ENCODE peak calls at places on chromosomes 13 and 19, in nine cellular contexts. A, Y, T, F, W, Z, U, L and P are unnamed samples.

GRCh38 chr19:53388168-53388567 is 6.8 kb upstream of the ZNF765 start:
- DNase-seq in Z (no peak), A (no peak), F (no peak), W (no peak), L (no peak), T (peak), U (peak), Y (no peak), P (no peak)

GRCh38 chr13:32887617-32888016 is 128.6 kb upstream of the KL start:
- DNase-seq in U (no peak), F (no peak), W (no peak), T (no peak), A (no peak), Y (no peak), L (no peak), Z (no peak), P (no peak)

GRCh38 chr13:27959976-27960361 is 9.1 kb downstream of the CDX2 start:
- DNase-seq in W (no peak), A (no peak), F (no peak), U (no peak), T (no peak), L (no peak), Y (no peak), Z (no peak), P (no peak)

GRCh38 chr19:50580970-50581636 is 12.9 kb upstream of the LRRC4B start:
- DNase-seq in Z (no peak), T (no peak), L (no peak), F (no peak), Y (no peak), A (no peak), W (no peak), U (no peak), P (no peak)

GRCh38 chr13:45473627-45474026 is 8.9 kb downstream of the COG3 start:
- DNase-seq in Y (no peak), A (no peak), L (no peak), F (no peak), Z (no peak), U (peak), T (no peak), W (no peak), P (no peak)

GRCh38 chr13:111380431-111380830 is 60.0 kb downstream of the TEX29 start:
- DNase-seq in W (no peak), A (no peak), T (no peak), U (no peak), Z (no peak), F (no peak), L (no peak), Y (no peak), P (no peak)

GRCh38 chr13:45238945-45239795 is 38.3 kb upstream of the KCTD4 start:
- DNase-seq in W (no peak), A (no peak), T (peak), U (peak), Y (no peak), F (no peak), L (no peak), Z (no peak), P (no peak)

GRCh38 chr13:41017153-41017552 is 2.0 kb downstream of the ELF1 start:
- DNase-seq in U (no peak), Z (no peak), T (no peak), W (no peak), Y (no peak), A (no peak), F (no peak), L (no peak), P (no peak)

GRCh38 chr19:2983351-2984195 is 6.2 kb downstream of the TLE6 start:
- DNase-seq in Y (peak), F (peak), W (peak), A (peak), L (no peak), Z (no peak), U (no peak), T (peak), P (peak)

GRCh38 chr19:2415281-2415972 is 12.0 kb downstream of the TIMM13 start:
- DNase-seq in A (no peak), Z (no peak), Y (no peak), W (no peak), L (no peak), T (no peak), F (no peak), U (no peak), P (no peak)

GRCh38 chr13:114311908-114312307 is 2.4 kb upstream of the CHAMP1 start:
- DNase-seq in Y (no peak), T (no peak), L (no peak), F (no peak), W (no peak), Z (no peak), A (no peak), U (no peak), P (no peak)

GRCh38 chr19:14473073-14473790 is 1.9 kb downstream of the PTGER1 start:
- DNase-seq in Y (no peak), F (no peak), T (no peak), A (no peak), L (no peak), Z (no peak), U (no peak), W (no peak), P (no peak)

GRCh38 chr19:40225440-40226305 is 816 bp downstream of the CCNP start:
- DNase-seq in F (no peak), W (no peak), L (no peak), Y (no peak), U (peak), T (no peak), A (no peak), Z (no peak), P (no peak)

GRCh38 chr13:41332829-41333228 is 21.8 kb downstream of the NAA16 start:
- DNase-seq in L (no peak), T (no peak), Y (no peak), Z (no peak), W (no peak), U (no peak), F (no peak), A (no peak), P (no peak)

GRCh38 chr19:10069046-10069445 is 17.1 kb upstream of the SHFL start:
- DNase-seq in F (no peak), Z (no peak), U (no peak), T (no peak), L (no peak), Y (no peak), W (no peak), A (no peak), P (no peak)

GRCh38 chr19:3665681-3666544 is 34.4 kb downstream of the PIP5K1C start:
- DNase-seq in A (peak), Z (peak), W (peak), Y (no peak), U (no peak), T (no peak), F (peak), L (peak), P (peak)

GRCh38 chr13:41457589-41458186 is 338 bp downstream of the RGCC start:
- DNase-seq in F (peak), T (no peak), U (no peak), W (peak), Z (no peak), A (no peak), Y (no peak), L (peak), P (no peak)

GRCh38 chr13:83878691-83879410 is 3.4 kb downstream of the SLITRK1 start:
- DNase-seq in U (no peak), Z (no peak), W (no peak), T (no peak), F (no peak), A (no peak), Y (no peak), L (no peak), P (no peak)

GRCh38 chr19:15264061-15264932 is 32.0 kb upstream of the EPHX3 start:
- DNase-seq in A (peak), T (peak), L (peak), F (peak), Y (no peak), U (peak), Z (no peak), W (peak), P (peak)

GRCh38 chr13:109288151-109288709 is 498.2 kb downstream of the IRS2 start:
- DNase-seq in U (no peak), F (no peak), Z (no peak), A (no peak), Y (no peak), T (peak), L (no peak), W (no peak), P (no peak)
- TF ChIP-seq CTCF in U (no peak), F (no peak), Z (no peak), A (no peak), Y (no peak), T (no peak), L (no peak), W (no peak), P (no peak)

GRCh38 chr19:48836089-48837017 is at the start of gene HSD17B14:
- DNase-seq in L (no peak), U (peak), Y (no peak), T (peak), A (peak), F (no peak), W (no peak), Z (no peak), P (peak)
- TF ChIP-seq CTCF in L (no peak), U (no peak), Y (no peak), T (no peak), A (peak), F (peak), W (no peak), Z (peak), P (peak)

GRCh38 chr19:45935267-45935666 is 20.7 kb upstream of the NANOS2 start:
- DNase-seq in A (no peak), F (no peak), Y (no peak), Z (no peak), W (no peak), U (no peak), T (no peak), L (no peak), P (no peak)
- TF ChIP-seq CTCF in A (no peak), F (no peak), Y (no peak), Z (no peak), W (no peak), U (no peak), T (no peak), L (no peak), P (no peak)

GRCh38 chr19:45973564-45974338 is at the start of gene NOVA2:
- DNase-seq in A (peak), Z (no peak), W (no peak), F (peak), Y (no peak), L (peak), U (peak), T (peak), P (peak)

GRCh38 chr19:45969676-45970075 is 4.0 kb downstream of the NOVA2 start:
- DNase-seq in W (no peak), Y (no peak), A (no peak), L (no peak), U (no peak), F (no peak), T (no peak), Z (no peak), P (no peak)

GRCh38 chr19:45971260-45971902 is 2.3 kb downstream of the NOVA2 start:
- DNase-seq in Z (no peak), L (no peak), Y (no peak), A (peak), T (no peak), W (no peak), U (no peak), F (no peak), P (no peak)

GRCh38 chr19:45972944-45973525 is 630 bp downstream of the NOVA2 start:
- DNase-seq in L (no peak), A (no peak), Y (no peak), T (no peak), U (no peak), Z (no peak), W (no peak), F (no peak), P (no peak)

GRCh38 chr19:45972081-45972943 is 1.4 kb downstream of the NOVA2 start:
- DNase-seq in Z (no peak), F (no peak), W (no peak), U (no peak), T (peak), L (no peak), A (no peak), Y (no peak), P (peak)
- TF ChIP-seq CTCF in Z (no peak), F (no peak), W (no peak), U (no peak), T (no peak), L (no peak), A (no peak), Y (no peak), P (no peak)

DNA sequence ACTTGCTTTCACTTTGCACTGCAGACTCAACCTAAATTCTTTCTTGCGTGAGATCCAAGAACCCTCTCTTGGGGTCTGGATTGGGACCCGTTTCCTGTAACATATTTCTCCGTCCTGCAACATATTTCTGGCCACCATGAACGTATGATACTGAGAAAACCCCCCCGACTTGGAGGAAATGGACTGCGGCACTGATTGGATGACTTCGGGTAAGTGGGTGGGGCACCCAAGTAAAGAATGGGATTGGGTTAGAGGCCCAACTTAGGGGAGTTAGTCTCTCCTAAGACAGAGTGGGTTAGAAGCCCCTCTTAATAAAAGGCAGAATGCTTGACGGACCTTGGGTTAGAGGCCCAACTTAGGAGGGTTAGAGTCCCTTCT is 690.4 kb downstream of the UQCRFS1 start:
- DNase-seq in Z (no peak), L (no peak), Y (no peak), F (no peak), W (no peak), A (no peak), U (no peak), T (no peak), P (no peak)
- TF ChIP-seq CTCF in Z (no peak), L (no peak), Y (no peak), F (no peak), W (no peak), A (no peak), U (no peak), T (no peak), P (no peak)

GRCh38 chr19:30877591-30878230 is 471.5 kb downstream of the TSHZ3 start:
- DNase-seq in A (no peak), Z (no peak), L (peak), U (no peak), F (no peak), W (no peak), T (no peak), Y (no peak), P (peak)
- TF ChIP-seq CTCF in A (no peak), Z (no peak), L (no peak), U (no peak), F (no peak), W (no peak), T (no peak), Y (no peak), P (no peak)

GRCh38 chr13:97653741-97654140 is 219.8 kb downstream of the RAP2A start:
- DNase-seq in F (no peak), U (no peak), W (no peak), T (no peak), Z (no peak), Y (no peak), A (no peak), L (no peak), P (no peak)

GRCh38 chr13:97660488-97661086 is 226.6 kb downstream of the RAP2A start:
- DNase-seq in Y (no peak), A (peak), U (no peak), W (no peak), L (no peak), F (no peak), T (no peak), Z (no peak), P (no peak)

GRCh38 chr13:97658556-97658955 is 224.6 kb downstream of the RAP2A start:
- DNase-seq in L (no peak), Z (no peak), W (no peak), T (no peak), U (no peak), F (no peak), Y (no peak), A (no peak), P (no peak)

DNA sequence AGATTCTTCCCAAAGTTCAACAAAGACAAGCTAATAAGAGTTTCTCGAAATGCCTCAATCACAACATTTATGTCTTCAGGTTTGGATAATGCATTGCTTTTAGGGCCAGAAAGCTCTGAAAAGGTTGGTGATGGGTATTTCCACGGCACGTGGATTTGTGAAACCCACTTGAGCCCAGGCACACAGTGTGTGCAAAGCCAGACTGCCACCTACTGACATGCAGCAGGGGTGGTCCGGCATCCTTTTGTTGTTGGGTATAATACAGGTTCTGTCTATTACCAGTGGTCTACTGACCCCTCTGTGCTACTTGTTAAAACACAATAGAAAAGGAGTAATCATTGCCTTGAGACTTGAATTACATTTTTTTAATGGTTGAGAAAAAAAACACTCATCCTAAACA is 225.6 kb downstream of the RAP2A start:
- DNase-seq in L (no peak), T (peak), Y (no peak), Z (no peak), A (peak), F (no peak), W (no peak), U (no peak), P (no peak)
- TF ChIP-seq CTCF in L (peak), T (peak), Y (peak), Z (peak), A (no peak), F (no peak), W (no peak), U (peak), P (peak)

GRCh38 chr13:35957996-35958395 is 173.2 kb downstream of the DCLK1 start:
- DNase-seq in A (no peak), Y (no peak), Z (no peak), W (no peak), U (no peak), L (no peak), T (no peak), F (no peak), P (no peak)

GRCh38 chr13:35957174-35957867 is 173.9 kb downstream of the DCLK1 start:
- DNase-seq in W (no peak), L (no peak), U (no peak), A (no peak), T (peak), Y (no peak), F (no peak), Z (no peak), P (no peak)

GRCh38 chr13:35961461-35962220 is 169.5 kb downstream of the DCLK1 start:
- DNase-seq in F (no peak), Y (no peak), U (no peak), T (no peak), Z (no peak), A (no peak), W (no peak), L (no peak), P (no peak)

GRCh38 chr13:35963982-35964665 is 167.1 kb downstream of the DCLK1 start:
- DNase-seq in U (no peak), A (no peak), Z (no peak), F (no peak), Y (no peak), T (no peak), L (no peak), W (no peak), P (no peak)

GRCh38 chr13:35961002-35961401 is 170.2 kb downstream of the DCLK1 start:
- DNase-seq in T (peak), A (no peak), Y (no peak), F (no peak), W (no peak), L (no peak), U (peak), Z (no peak), P (no peak)
- TF ChIP-seq CTCF in T (no peak), A (no peak), Y (no peak), F (no peak), W (no peak), L (no peak), U (no peak), Z (no peak), P (no peak)